ENCODE peak calls at places on chromosomes 1 and 21, in nine cellular contexts. L is HFFc6, H is neural progenitor cell, D is fibroblast of lung, V is hepatocyte, Z is lower leg skin, Y is WTC11, A is fibroblast of mammary gland, K is testis. T is an unnamed sample.
A peak's percentile ranks its signal among the peaks of the same experiment; 100 is the strongest.

GRCh38 chr1:67646145-67647035 is 38.6 kb upstream of the GADD45A start:
- DNase-seq in A (peak; percentile 30), D (peak; percentile 64), Z (no peak), L (peak; percentile 29), K (peak; percentile 66), Y (no peak), V (peak; percentile 56), H (peak; percentile 85), T (no peak)

GRCh38 chr1:158035976-158036583 is 42.6 kb downstream of the KIRREL1 start:
- DNase-seq in L (peak; percentile 39), Y (no peak), K (peak; percentile 69), V (peak; percentile 69), Z (no peak), D (peak; percentile 45), H (peak; percentile 60), A (peak; percentile 72), T (peak; percentile 70)

GRCh38 chr1:211323156-211324063 is 3.2 kb upstream of the TRAF5 start:
- DNase-seq in H (peak; percentile 77), Z (peak; percentile 88), Y (peak; percentile 62), D (peak; percentile 49), K (peak; percentile 80), L (peak; percentile 44), A (peak; percentile 61), V (peak; percentile 81), T (peak; percentile 75)

GRCh38 chr1:221672160-221672762 is 69.6 kb downstream of the DUSP10 start:
- DNase-seq in Z (no peak), D (peak; percentile 70), Y (no peak), L (peak; percentile 15), K (no peak), H (no peak), V (no peak), A (peak; percentile 83), T (peak; percentile 38)

GRCh38 chr1:116284819-116285390 is 88.1 kb upstream of the ATP1A1 start:
- DNase-seq in Y (no peak), D (no peak), Z (no peak), K (no peak), L (no peak), A (no peak), H (no peak), V (no peak), T (no peak)

GRCh38 chr1:96967311-96967710 is 245.7 kb downstream of the PTBP2 start:
- DNase-seq in H (no peak), K (no peak), D (no peak), L (no peak), Z (no peak), Y (no peak), A (no peak), V (no peak), T (no peak)

GRCh38 chr1:46067652-46068051 is 64.8 kb downstream of the PIK3R3 start:
- DNase-seq in K (no peak), Z (no peak), D (no peak), A (no peak), L (no peak), H (no peak), V (no peak), Y (no peak), T (no peak)

GRCh38 chr1:157150631-157151030 is 12.4 kb upstream of the ETV3 start:
- DNase-seq in D (no peak), H (no peak), Y (no peak), K (no peak), A (no peak), Z (no peak), L (no peak), V (no peak), T (no peak)

GRCh38 chr1:225524570-225524969 is 96.7 kb upstream of the LBR start:
- DNase-seq in Y (no peak), D (no peak), H (no peak), V (no peak), A (no peak), K (no peak), L (no peak), Z (no peak), T (no peak)

GRCh38 chr1:54582566-54583306 is 34.7 kb downstream of the ACOT11 start:
- DNase-seq in Z (no peak), L (no peak), Y (peak; percentile 66), A (no peak), K (peak; percentile 30), H (peak; percentile 83), V (no peak), D (no peak), T (no peak)

GRCh38 chr1:48203287-48203900 is 19.1 kb upstream of the SLC5A9 start:
- DNase-seq in L (no peak), H (peak; percentile 47), A (peak; percentile 50), V (peak; percentile 62), D (peak; percentile 7), K (no peak), Y (no peak), Z (no peak), T (peak; percentile 45)

GRCh38 chr1:115463347-115463746 is 125.3 kb upstream of the NGF start:
- DNase-seq in Z (peak; percentile 34), D (no peak), H (no peak), A (no peak), L (no peak), Y (no peak), K (peak; percentile 30), V (peak; percentile 55), T (peak; percentile 42)

DNA sequence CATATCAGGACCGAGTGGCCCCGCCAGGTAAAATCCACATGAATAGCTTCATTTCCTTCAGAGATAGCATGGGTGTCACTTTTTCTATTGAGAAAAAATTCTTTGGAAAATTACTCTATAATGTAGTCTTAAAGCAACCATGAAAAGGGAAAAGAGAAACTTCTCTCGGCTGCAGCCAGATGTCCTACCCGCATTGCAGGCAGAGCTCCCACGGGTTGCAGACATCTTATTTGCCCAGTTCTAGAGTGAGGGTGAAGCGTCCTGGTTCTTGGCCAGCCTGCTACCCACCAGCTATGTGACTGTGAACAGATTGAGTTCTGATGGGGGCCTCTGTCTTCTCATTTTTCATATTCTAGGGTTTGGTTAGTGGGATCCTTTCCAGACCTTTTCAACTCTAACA is 5.0 kb downstream of the ATP1B1 start:
- DNase-seq in K (no peak), H (no peak), L (no peak), Y (no peak), D (no peak), V (no peak), A (no peak), Z (no peak), T (no peak)
- TF ChIP-seq CTCF in K (no peak), H (no peak), L (no peak), Y (no peak), D (no peak), V (peak; percentile 10), A (no peak), Z (no peak), T (no peak)

GRCh38 chr21:45615145-45615711 is 28.3 kb upstream of the PCBP3 start:
- DNase-seq in V (no peak), H (no peak), K (no peak), D (peak; percentile 45), Y (no peak), Z (peak; percentile 77), A (peak; percentile 80), L (no peak), T (no peak)

GRCh38 chr21:45611296-45611695 is 32.2 kb upstream of the PCBP3 start:
- DNase-seq in D (no peak), Y (peak; percentile 6), Z (peak; percentile 39), K (no peak), A (no peak), L (no peak), H (no peak), V (no peak), T (no peak)

GRCh38 chr21:45613396-45613795 is 30.1 kb upstream of the PCBP3 start:
- DNase-seq in Z (peak; percentile 78), L (no peak), K (no peak), D (no peak), A (no peak), Y (peak; percentile 4), H (no peak), V (no peak), T (no peak)

GRCh38 chr21:45613881-45614280 is 29.6 kb upstream of the PCBP3 start:
- DNase-seq in K (no peak), A (peak; percentile 55), L (no peak), H (no peak), Y (no peak), D (no peak), Z (peak; percentile 18), V (no peak), T (no peak)

GRCh38 chr21:45612096-45613019 is 31.2 kb upstream of the PCBP3 start:
- DNase-seq in Y (peak; percentile 9), D (peak; percentile 87), Z (peak; percentile 74), L (peak; percentile 48), H (no peak), V (no peak), K (no peak), A (peak; percentile 89), T (no peak)
- TF ChIP-seq CTCF in Y (no peak), D (no peak), Z (no peak), L (no peak), H (no peak), V (no peak), K (no peak), A (no peak), T (no peak)

GRCh38 chr1:201653883-201654282 is 115.0 kb downstream of the NAV1 start:
- DNase-seq in H (no peak), D (no peak), Y (no peak), Z (no peak), A (peak; percentile 53), V (no peak), L (no peak), K (no peak), T (no peak)

GRCh38 chr1:201655910-201656669 is 117.2 kb downstream of the NAV1 start:
- DNase-seq in D (no peak), Z (no peak), A (peak; percentile 43), H (no peak), K (no peak), Y (no peak), V (peak; percentile 41), L (no peak), T (no peak)

GRCh38 chr1:201656670-201657032 is 117.7 kb downstream of the NAV1 start:
- DNase-seq in Y (no peak), A (peak; percentile 56), Z (no peak), H (no peak), L (no peak), D (peak; percentile 34), V (peak; percentile 74), K (no peak), T (no peak)

GRCh38 chr1:201653238-201653637 is 114.3 kb downstream of the NAV1 start:
- DNase-seq in K (no peak), Y (no peak), Z (no peak), D (no peak), V (no peak), L (no peak), H (peak; percentile 20), A (no peak), T (no peak)

DNA sequence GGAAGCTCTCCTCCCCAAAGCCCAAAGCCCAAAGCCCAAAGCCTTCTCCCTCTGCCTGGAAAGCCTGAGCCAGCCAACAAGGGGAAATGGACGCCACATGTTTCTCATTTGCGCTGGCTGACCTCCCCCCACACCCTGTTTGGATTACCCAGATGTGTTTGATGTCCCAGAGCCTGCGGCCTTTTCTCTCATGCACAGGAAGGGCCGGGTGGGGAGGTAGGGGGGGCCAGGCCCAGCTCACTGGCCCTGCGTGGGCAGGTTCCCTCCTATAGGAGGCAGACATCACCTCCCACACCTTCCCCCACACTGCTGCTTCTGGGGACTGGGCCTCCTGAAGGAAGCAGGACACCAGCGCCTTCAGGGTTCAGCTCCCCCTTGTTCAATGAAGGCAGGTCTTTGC is 116.3 kb downstream of the NAV1 start:
- DNase-seq in D (peak; percentile 83), L (peak; percentile 81), A (peak; percentile 94), Y (peak; percentile 42), K (no peak), Z (peak; percentile 87), V (peak; percentile 71), H (peak; percentile 41), T (no peak)
- TF ChIP-seq CTCF in D (no peak), L (peak; percentile 69), A (peak; percentile 33), Y (no peak), K (no peak), Z (no peak), V (peak; percentile 40), H (peak; percentile 18), T (no peak)

GRCh38 chr1:196309386-196309785 is 298.9 kb downstream of the KCNT2 start:
- DNase-seq in H (no peak), L (peak; percentile 43), Z (no peak), A (peak; percentile 62), K (no peak), V (peak; percentile 36), D (peak; percentile 30), Y (no peak), T (peak; percentile 62)
- TF ChIP-seq CTCF in H (peak; percentile 23), L (peak; percentile 76), Z (no peak), A (peak; percentile 37), K (no peak), V (peak; percentile 51), D (no peak), Y (no peak), T (peak; percentile 25)